ENCODE peak calls at places on chromosomes 3 and 15, in four cellular contexts. Y is adipocyte, W is endodermal cell, V is thoracic aorta. B is an unnamed sample.
A peak's percentile ranks its signal among the peaks of the same experiment; 100 is the strongest.

GRCh38 chr3:25426408-25426807 is 1.7 kb upstream of the RARB start:
- DNase-seq in V (no peak), Y (peak; percentile 62), W (peak; percentile 75), B (no peak)

GRCh38 chr3:158167737-158168469 is 58.0 kb downstream of the RSRC1 start:
- DNase-seq in V (no peak), Y (peak; percentile 93), W (no peak), B (peak; percentile 98)

GRCh38 chr3:47996440-47996839 is 19.8 kb downstream of the MAP4 start:
- DNase-seq in Y (no peak), W (no peak), V (no peak), B (no peak)

GRCh38 chr3:86986666-86987420 is 4.1 kb downstream of the VGLL3 start:
- DNase-seq in W (no peak), Y (peak; percentile 59), V (no peak), B (peak; percentile 65)

GRCh38 chr3:171788546-171789351 is 21.5 kb downstream of the PLD1 start:
- DNase-seq in Y (peak; percentile 65), V (no peak), W (no peak), B (peak; percentile 94)

GRCh38 chr15:93037341-93038063 is 51.5 kb downstream of the RGMA start:
- DNase-seq in V (no peak), W (peak; percentile 65), Y (peak; percentile 58), B (no peak)

GRCh38 chr3:123605789-123606234 is 21.0 kb upstream of the HACD2 start:
- DNase-seq in V (no peak), W (peak; percentile 63), Y (no peak), B (no peak)

GRCh38 chr3:157405457-157405856 is 31.2 kb upstream of the PTX3 start:
- DNase-seq in Y (no peak), W (no peak), V (no peak), B (peak; percentile 88)

GRCh38 chr3:173096994-173097785 is 43.8 kb downstream of the SPATA16 start:
- DNase-seq in W (no peak), Y (no peak), V (no peak), B (peak; percentile 2)

GRCh38 chr3:72797773-72798543 is 50.3 kb downstream of the SHQ1 start:
- DNase-seq in V (no peak), Y (no peak), W (no peak), B (peak; percentile 41)

GRCh38 chr3:62622553-62623174 is 249.3 kb upstream of the FEZF2 start:
- DNase-seq in W (peak; percentile 55), Y (peak; percentile 82), V (no peak), B (peak; percentile 61)

GRCh38 chr3:31157893-31158620 is 263.6 kb upstream of the GADL1 start:
- DNase-seq in V (no peak), W (no peak), Y (peak; percentile 38), B (no peak)

GRCh38 chr3:113310960-113311359 is 99.6 kb downstream of the BOC start:
- DNase-seq in Y (no peak), V (no peak), W (no peak), B (no peak)

GRCh38 chr3:122497425-122497824 is 17.3 kb downstream of the KPNA1 start:
- DNase-seq in V (no peak), W (no peak), Y (peak; percentile 78), B (peak; percentile 91)

GRCh38 chr3:187802928-187803259 is 57.6 kb upstream of the BCL6 start:
- DNase-seq in V (no peak), W (no peak), Y (no peak), B (no peak)

GRCh38 chr3:129650256-129650872 is 43.9 kb upstream of the PLXND1 start:
- DNase-seq in W (peak; percentile 93), V (peak; percentile 49), Y (peak; percentile 93), B (peak; percentile 84)

GRCh38 chr15:76059320-76060097 is at the start of gene TMEM266:
- DNase-seq in W (peak; percentile 89), V (no peak), Y (peak; percentile 71), B (peak; percentile 5)

GRCh38 chr3:131526801-131527347 is 24.1 kb upstream of the MRPL3 start:
- DNase-seq in W (peak; percentile 97), V (no peak), Y (peak; percentile 52), B (peak; percentile 19)

GRCh38 chr3:44942202-44942921 is 33.6 kb downstream of the ZDHHC3 start:
- DNase-seq in W (no peak), V (no peak), Y (no peak), B (peak; percentile 79)

GRCh38 chr3:190265795-190266194 is 56.5 kb downstream of the CLDN1 start:
- DNase-seq in V (no peak), W (no peak), Y (peak; percentile 51), B (peak; percentile 69)

GRCh38 chr3:55329849-55330248 is 157.3 kb downstream of the WNT5A start:
- DNase-seq in W (no peak), V (no peak), Y (peak; percentile 90), B (peak; percentile 96)

GRCh38 chr15:92332125-92332899 is 61.4 kb upstream of the ST8SIA2 start:
- DNase-seq in V (no peak), Y (no peak), W (no peak), B (no peak)

GRCh38 chr15:82186748-82187415 is 75.7 kb downstream of the EFL1 start:
- DNase-seq in W (no peak), V (no peak), Y (no peak), B (no peak)

GRCh38 chr3:74409066-74409465 is 205.4 kb downstream of the CNTN3 start:
- DNase-seq in W (no peak), Y (no peak), V (no peak), B (no peak)

GRCh38 chr15:90839187-90840071 is 29.0 kb upstream of the FURIN start:
- DNase-seq in V (no peak), W (peak; percentile 88), Y (no peak), B (peak; percentile 14)

GRCh38 chr3:23809840-23810341 is 4.1 kb downstream of the UBE2E1 start:
- DNase-seq in V (no peak), Y (no peak), W (no peak), B (no peak)

GRCh38 chr3:196792771-196793170 is 53.1 kb downstream of the PAK2 start:
- DNase-seq in W (peak; percentile 51), Y (peak; percentile 36), V (no peak), B (peak; percentile 30)

GRCh38 chr15:25731411-25731810 is 131.7 kb downstream of the ATP10A start:
- DNase-seq in Y (no peak), W (no peak), V (no peak), B (no peak)

GRCh38 chr15:52369455-52369854 is 73.9 kb upstream of the MYO5C start:
- DNase-seq in V (no peak), Y (no peak), W (no peak), B (no peak)

GRCh38 chr15:52362497-52362896 is 66.9 kb upstream of the MYO5C start:
- DNase-seq in Y (peak; percentile 49), W (no peak), V (no peak), B (peak; percentile 73)

GRCh38 chr15:52370010-52370409 is 74.4 kb upstream of the MYO5C start:
- DNase-seq in Y (no peak), W (no peak), V (no peak), B (peak; percentile 39)

GRCh38 chr15:52369030-52369429 is 73.4 kb upstream of the MYO5C start:
- DNase-seq in V (no peak), Y (no peak), W (no peak), B (no peak)

GRCh38 chr15:52368402-52368801 is 72.8 kb upstream of the MYO5C start:
- DNase-seq in Y (no peak), V (no peak), W (no peak), B (no peak)
- H3K4me1 ChIP-seq in Y (peaks cover 10% of the 10 kb centered on the region), V (no peaks in the 10 kb centered on the region), W (no peaks in the 10 kb centered on the region), B (no peaks in the 10 kb centered on the region)

DNA sequence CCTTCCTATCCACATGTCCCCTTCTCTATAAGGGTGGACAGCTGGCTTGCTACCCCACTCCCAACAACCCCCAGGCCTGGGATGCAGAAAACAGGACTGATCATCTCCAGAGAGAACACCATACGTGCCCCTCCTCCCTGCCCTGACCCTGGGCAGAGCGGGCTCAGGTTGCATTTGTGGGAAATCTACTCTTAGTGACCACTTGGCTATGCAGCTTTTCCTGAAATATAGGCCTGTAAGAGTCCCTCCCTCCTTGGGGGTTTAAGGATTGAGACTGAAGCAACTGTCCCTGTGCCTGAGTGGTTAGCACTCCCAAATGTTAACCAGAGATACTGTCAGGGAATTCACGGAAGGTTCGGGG is 11.7 kb downstream of the SH2D7 start:
- DNase-seq in V (no peak), W (no peak), Y (no peak), B (no peak)
- H3K4me1 ChIP-seq in V (no peaks in the 10 kb centered on the region), W (no peaks in the 10 kb centered on the region), Y (no peaks in the 10 kb centered on the region), B (peaks cover 2% of the 10 kb centered on the region)

GRCh38 chr3:32423956-32424558 is 32.4 kb downstream of the CMTM7 start:
- DNase-seq in W (no peak), V (no peak), Y (no peak), B (no peak)

GRCh38 chr3:32421991-32422859 is 30.6 kb downstream of the CMTM7 start:
- DNase-seq in Y (peak; percentile 90), W (no peak), V (peak; percentile 77), B (peak; percentile 73)

GRCh38 chr3:32422943-32423342 is 31.3 kb downstream of the CMTM7 start:
- DNase-seq in Y (no peak), W (no peak), V (no peak), B (no peak)

GRCh38 chr3:32423534-32423933 is 31.9 kb downstream of the CMTM7 start:
- DNase-seq in W (no peak), Y (no peak), V (no peak), B (no peak)

DNA sequence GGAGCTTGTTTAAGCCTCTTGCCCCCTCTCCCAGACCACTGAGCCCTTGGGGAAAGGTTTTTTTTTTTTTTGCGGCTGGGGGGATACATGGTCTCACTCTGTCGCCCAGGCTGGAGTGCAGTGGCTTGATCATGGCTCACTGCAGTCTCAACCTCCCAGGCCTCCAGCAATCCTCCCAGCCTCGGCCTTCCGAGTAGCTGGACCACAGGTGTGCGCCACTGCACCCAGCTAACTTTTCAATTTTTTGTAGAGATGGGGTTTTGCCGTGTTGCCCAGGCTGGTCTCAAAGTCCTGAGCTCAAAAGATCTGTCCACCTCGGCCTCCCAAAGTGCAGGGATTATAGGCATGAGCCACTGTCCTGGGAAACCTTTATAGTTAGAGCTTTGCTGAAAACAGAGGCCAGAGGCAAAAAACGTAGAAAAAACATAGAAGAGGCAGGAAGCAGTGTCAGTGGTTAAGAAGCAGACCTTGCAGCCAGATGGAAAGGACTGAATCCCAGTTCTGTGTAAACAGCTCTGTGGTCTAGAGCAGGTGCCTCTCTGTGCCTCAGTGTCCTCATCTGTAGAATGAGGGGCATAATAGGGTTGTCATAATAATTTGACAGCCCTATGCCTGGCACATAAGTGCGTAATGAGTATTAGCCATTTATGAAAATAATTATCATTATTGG is 33.1 kb downstream of the CMTM7 start:
- DNase-seq in Y (no peak), V (no peak), W (no peak), B (no peak)
- H3K4me1 ChIP-seq in Y (peaks cover 30% of the 10 kb centered on the region), V (peaks cover 34% of the 10 kb centered on the region), W (peaks cover 3% of the 10 kb centered on the region), B (peaks cover 20% of the 10 kb centered on the region)

DNA sequence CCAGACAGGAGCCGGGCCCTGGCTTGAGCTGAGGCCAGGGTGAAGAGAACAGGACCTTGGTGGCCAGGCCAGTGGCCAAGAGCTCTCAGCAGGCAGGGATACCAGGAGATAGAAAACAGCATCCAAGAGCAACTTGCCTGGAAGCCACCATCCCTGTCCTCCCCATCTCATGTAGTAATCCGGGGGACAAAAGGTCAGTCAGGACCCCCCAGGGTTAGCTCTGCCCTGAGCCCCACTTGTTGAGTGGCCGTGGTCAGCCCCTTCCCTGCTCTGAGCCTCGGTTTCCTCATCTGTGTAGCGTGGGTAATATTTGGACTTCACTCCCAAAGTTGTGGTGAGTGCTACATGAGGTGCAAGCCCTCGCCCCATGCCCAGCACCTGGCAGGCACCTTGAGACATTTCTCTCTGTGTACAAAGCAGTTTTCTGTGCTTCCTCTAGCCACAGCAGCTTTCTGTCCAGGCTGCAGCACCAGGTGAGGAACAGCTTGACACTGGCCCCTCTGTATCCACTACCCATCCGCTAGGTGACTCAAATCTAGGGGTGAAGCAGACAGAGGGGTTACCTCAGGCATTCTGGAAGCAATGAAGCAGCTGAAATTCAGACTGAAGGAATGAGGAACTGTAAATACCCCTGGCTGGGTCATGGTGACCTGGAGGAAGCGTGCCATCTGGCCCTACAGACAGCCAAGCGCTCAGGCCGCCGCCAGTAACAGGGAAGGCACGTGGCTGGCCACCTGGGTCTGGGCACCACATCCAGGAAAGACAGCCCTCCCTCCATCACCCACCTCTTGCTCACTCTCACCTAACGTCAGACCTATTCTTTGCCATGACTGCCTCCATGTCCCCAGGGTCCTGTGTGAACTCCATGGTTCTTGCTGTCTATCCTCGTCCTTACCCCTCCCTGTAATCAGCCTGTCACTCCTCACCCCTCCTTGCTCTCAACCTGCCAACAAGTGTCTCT is 6.7 kb downstream of the CISH start:
- DNase-seq in W (no peak), V (no peak), Y (no peak), B (no peak)
- H3K4me1 ChIP-seq in W (no peaks in the 10 kb centered on the region), V (peaks cover 91% of the 10 kb centered on the region), Y (peaks cover 32% of the 10 kb centered on the region), B (peaks cover 19% of the 10 kb centered on the region)